ENCODE peak calls at places on chromosomes 6 and 20, in ten cellular contexts. H is right atrium auricular region; L is body of pancreas; A is CD4-positive, alpha-beta T cell; B is Panc1; W is esophagus squamous epithelium; O is BJ; U is GM23338; P is neural progenitor cell; Y is fibroblast of lung. N is an unnamed sample. For H3K27me3, the result is how much of the 10 kb centered on the place peaks cover.

GRCh38 chr6:153392156-153392555 is 261.1 kb upstream of the RGS17 start:
- DNase-seq in Y (no peak), P (peak), U (no peak), W (no peak), L (no peak), B (no peak), A (no peak), H (no peak), O (no peak), N (peak)

GRCh38 chr6:17583811-17584210 is 16.3 kb upstream of the FAM8A1 start:
- DNase-seq in A (no peak), P (no peak), W (no peak), L (peak), U (no peak), Y (peak), B (no peak), O (no peak), H (no peak), N (no peak)

GRCh38 chr6:17020889-17021538 is 80.8 kb upstream of the STMND1 start:
- DNase-seq in L (no peak), H (no peak), Y (no peak), W (no peak), U (no peak), A (no peak), P (no peak), O (no peak), B (no peak), N (no peak)

GRCh38 chr20:21677781-21678180 is 27.7 kb upstream of the PAX1 start:
- DNase-seq in O (no peak), Y (no peak), W (no peak), A (no peak), P (no peak), U (no peak), H (no peak), L (no peak), B (no peak), N (no peak)

GRCh38 chr6:3697609-3698008 is 53.9 kb downstream of the PXDC1 start:
- DNase-seq in O (peak), Y (peak), B (no peak), U (no peak), A (no peak), H (no peak), P (no peak), W (no peak), L (no peak), N (no peak)

GRCh38 chr6:47180633-47181032 is 129.1 kb downstream of the TNFRSF21 start:
- DNase-seq in P (no peak), L (no peak), A (no peak), W (no peak), U (no peak), H (no peak), B (no peak), Y (no peak), O (no peak), N (no peak)

GRCh38 chr6:43455034-43455747 is at the start of gene DLK2:
- DNase-seq in O (no peak), H (no peak), U (peak), P (peak), W (no peak), B (no peak), L (no peak), Y (no peak), A (no peak), N (no peak)

GRCh38 chr20:58981564-58982364 is 708 bp downstream of the NELFCD start:
- DNase-seq in P (no peak), B (no peak), Y (peak), W (no peak), O (no peak), H (no peak), L (no peak), A (no peak), U (peak), N (no peak)

GRCh38 chr6:28587011-28587745 is 61.5 kb downstream of the GPX5 start:
- DNase-seq in L (peak), H (no peak), A (peak), P (peak), O (no peak), W (no peak), B (no peak), U (peak), Y (peak), N (peak)

GRCh38 chr20:19890358-19891117 is 126.6 kb upstream of the NAA20 start:
- DNase-seq in O (no peak), Y (no peak), L (no peak), W (no peak), P (no peak), B (no peak), A (no peak), U (no peak), H (no peak), N (no peak)

GRCh38 chr20:58310291-58310782 is 822 bp downstream of the RAB22A start:
- DNase-seq in L (no peak), H (no peak), U (peak), B (peak), Y (peak), W (no peak), A (no peak), O (no peak), P (no peak), N (no peak)

GRCh38 chr6:159984268-159984786 is 15.4 kb downstream of the IGF2R start:
- DNase-seq in B (peak), W (no peak), O (no peak), Y (peak), U (no peak), P (no peak), L (no peak), H (no peak), A (no peak), N (no peak)

GRCh38 chr6:98039876-98040605 is 757.0 kb upstream of the MMS22L start:
- DNase-seq in A (no peak), P (peak), O (no peak), L (no peak), Y (peak), B (no peak), U (peak), H (no peak), W (no peak), N (no peak)

GRCh38 chr6:37554480-37554819 is 54.8 kb upstream of the CCDC167 start:
- DNase-seq in B (no peak), P (no peak), U (no peak), O (no peak), A (no peak), Y (no peak), H (no peak), L (no peak), W (no peak), N (peak)

GRCh38 chr6:119090256-119090655 is 11.8 kb upstream of the FAM184A start:
- DNase-seq in W (no peak), U (peak), Y (no peak), B (no peak), P (peak), A (no peak), O (no peak), L (no peak), H (no peak), N (no peak)

GRCh38 chr6:84410377-84410776 is 182.9 kb upstream of the CEP162 start:
- DNase-seq in B (no peak), O (no peak), A (no peak), H (no peak), L (no peak), U (no peak), P (no peak), W (no peak), Y (no peak), N (no peak)

GRCh38 chr20:52075400-52075799 is 116.2 kb downstream of the ZFP64 start:
- DNase-seq in B (no peak), W (no peak), O (no peak), A (no peak), U (no peak), H (no peak), P (no peak), Y (no peak), L (no peak), N (no peak)

GRCh38 chr6:22020299-22020998 is 276.4 kb downstream of the PRL start:
- DNase-seq in U (no peak), Y (no peak), P (no peak), A (no peak), H (no peak), B (no peak), L (no peak), O (no peak), W (no peak), N (no peak)

GRCh38 chr20:36128463-36129176 is 25.9 kb upstream of the EPB41L1 start:
- DNase-seq in W (no peak), H (no peak), P (no peak), A (no peak), B (peak), O (peak), L (no peak), U (no peak), Y (peak), N (peak)

GRCh38 chr6:13854716-13855250 is 40.4 kb upstream of the MCUR1 start:
- DNase-seq in U (no peak), W (no peak), P (no peak), A (no peak), B (no peak), Y (no peak), H (no peak), O (no peak), L (no peak), N (no peak)

GRCh38 chr6:105692630-105693212 is 289.8 kb upstream of the PREP start:
- DNase-seq in O (no peak), H (no peak), P (no peak), Y (no peak), W (no peak), A (no peak), U (no peak), L (no peak), B (no peak), N (no peak)

GRCh38 chr6:151209071-151209831 is 30.5 kb upstream of the AKAP12 start:
- DNase-seq in O (no peak), P (no peak), Y (no peak), H (no peak), L (no peak), W (no peak), A (no peak), B (no peak), U (no peak), N (peak)

GRCh38 chr6:8492536-8493125 is 57.3 kb upstream of the SLC35B3 start:
- DNase-seq in O (no peak), P (no peak), U (no peak), B (no peak), Y (no peak), L (no peak), A (no peak), H (no peak), W (no peak), N (no peak)

GRCh38 chr6:124436803-124437202 is 525.4 kb upstream of the RNF217 start:
- DNase-seq in A (no peak), U (no peak), L (no peak), B (no peak), Y (no peak), P (no peak), H (no peak), O (no peak), W (no peak), N (no peak)

GRCh38 chr6:109299695-109300564 is 82.3 kb downstream of the CD164 start:
- DNase-seq in A (no peak), L (peak), B (no peak), O (no peak), Y (no peak), H (no peak), P (no peak), U (no peak), W (no peak), N (no peak)

GRCh38 chr6:45253457-45253856 is 74.7 kb upstream of the RUNX2 start:
- DNase-seq in A (no peak), P (no peak), Y (no peak), U (no peak), O (no peak), L (no peak), W (no peak), H (no peak), B (no peak), N (no peak)

GRCh38 chr6:135535989-135536414 is 38.5 kb upstream of the AHI1 start:
- DNase-seq in B (no peak), P (peak), L (no peak), A (no peak), O (peak), H (no peak), Y (peak), U (peak), W (no peak), N (peak)

GRCh38 chr6:164085552-164086325 is 671.2 kb downstream of the QKI start:
- DNase-seq in H (peak), P (peak), B (no peak), U (peak), O (no peak), L (peak), W (no peak), A (no peak), Y (peak), N (no peak)

GRCh38 chr6:158269657-158270056 is 42.6 kb upstream of the TULP4 start:
- DNase-seq in Y (no peak), L (no peak), B (no peak), O (no peak), H (no peak), U (peak), P (no peak), W (no peak), A (no peak), N (no peak)
- H3K27me3 ChIP-seq in Y (under half), L (under half), B (under half), O (under half), H (under half), U (under half), P (under half), W (under half), A (under half), N (under half)

GRCh38 chr20:953742-954141 is 37.6 kb upstream of the ANGPT4 start:
- DNase-seq in O (no peak), W (no peak), U (peak), L (no peak), P (peak), H (no peak), Y (no peak), B (no peak), A (no peak), N (no peak)
- TF ChIP-seq CTCF in O (peak), W (peak), U (peak), L (no peak), P (peak), H (peak), Y (peak), B (peak), A (no peak), N (peak)

GRCh38 chr20:63176448-63177133 is 39.3 kb downstream of the YTHDF1 start:
- DNase-seq in O (no peak), U (peak), H (no peak), B (no peak), A (no peak), P (peak), Y (no peak), W (no peak), L (no peak), N (no peak)
- H3K27me3 ChIP-seq in O (half or more), U (half or more), H (under half), B (under half), A (half or more), P (half or more), Y (half or more), W (half or more), L (under half), N (half or more)

GRCh38 chr6:117456998-117457397 is 25.5 kb upstream of the DCBLD1 start:
- DNase-seq in A (no peak), O (no peak), H (no peak), W (no peak), Y (no peak), P (no peak), L (no peak), B (no peak), U (no peak), N (no peak)
- TF ChIP-seq CTCF in A (no peak), O (no peak), H (no peak), W (no peak), Y (no peak), P (no peak), L (no peak), B (no peak), U (no peak), N (no peak)

DNA sequence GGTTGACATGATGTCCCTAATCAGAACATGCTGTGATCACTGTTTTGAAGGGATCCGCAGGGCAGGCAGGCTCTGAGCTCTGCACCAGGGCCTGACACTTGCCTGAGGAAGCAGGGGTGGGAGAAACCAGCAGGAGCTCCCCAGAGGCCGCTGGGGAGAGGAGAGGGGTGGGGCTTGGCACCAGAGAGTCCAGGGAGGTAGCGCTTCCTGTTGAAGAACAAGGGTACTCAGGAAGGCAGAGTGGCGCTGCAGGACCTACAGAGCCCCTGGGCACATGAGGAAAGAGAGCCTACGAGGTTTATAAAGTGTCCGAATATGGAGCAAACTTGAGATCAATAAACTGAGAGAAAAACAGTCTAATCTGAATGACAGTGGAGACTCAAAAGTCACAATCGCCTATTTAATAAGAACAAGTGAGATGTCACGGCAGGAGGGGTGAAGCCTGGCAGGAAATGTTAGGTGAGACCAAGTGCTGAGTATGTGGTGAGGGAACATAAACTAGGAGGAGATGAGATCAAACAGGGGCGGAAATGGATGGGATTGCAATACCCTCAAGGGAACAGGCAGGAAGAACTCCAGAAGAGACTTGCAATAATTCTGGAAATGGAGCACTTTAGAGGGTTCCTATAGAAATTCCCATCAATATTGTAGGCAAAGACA is 5.8 kb upstream of the TBXT start:
- DNase-seq in L (peak), W (no peak), B (no peak), Y (no peak), P (peak), H (no peak), A (no peak), U (peak), O (no peak), N (no peak)
- H3K27me3 ChIP-seq in L (under half), W (under half), B (under half), Y (under half), P (half or more), H (under half), A (under half), U (half or more), O (under half), N (under half)

GRCh38 chr20:16173044-16173443 is 400.2 kb downstream of the KIF16B start:
- DNase-seq in B (no peak), Y (no peak), H (no peak), L (no peak), P (no peak), A (no peak), O (no peak), U (no peak), W (no peak), N (no peak)
- TF ChIP-seq CTCF in B (no peak), Y (no peak), H (no peak), L (no peak), P (no peak), A (no peak), O (no peak), U (no peak), W (no peak), N (no peak)

DNA sequence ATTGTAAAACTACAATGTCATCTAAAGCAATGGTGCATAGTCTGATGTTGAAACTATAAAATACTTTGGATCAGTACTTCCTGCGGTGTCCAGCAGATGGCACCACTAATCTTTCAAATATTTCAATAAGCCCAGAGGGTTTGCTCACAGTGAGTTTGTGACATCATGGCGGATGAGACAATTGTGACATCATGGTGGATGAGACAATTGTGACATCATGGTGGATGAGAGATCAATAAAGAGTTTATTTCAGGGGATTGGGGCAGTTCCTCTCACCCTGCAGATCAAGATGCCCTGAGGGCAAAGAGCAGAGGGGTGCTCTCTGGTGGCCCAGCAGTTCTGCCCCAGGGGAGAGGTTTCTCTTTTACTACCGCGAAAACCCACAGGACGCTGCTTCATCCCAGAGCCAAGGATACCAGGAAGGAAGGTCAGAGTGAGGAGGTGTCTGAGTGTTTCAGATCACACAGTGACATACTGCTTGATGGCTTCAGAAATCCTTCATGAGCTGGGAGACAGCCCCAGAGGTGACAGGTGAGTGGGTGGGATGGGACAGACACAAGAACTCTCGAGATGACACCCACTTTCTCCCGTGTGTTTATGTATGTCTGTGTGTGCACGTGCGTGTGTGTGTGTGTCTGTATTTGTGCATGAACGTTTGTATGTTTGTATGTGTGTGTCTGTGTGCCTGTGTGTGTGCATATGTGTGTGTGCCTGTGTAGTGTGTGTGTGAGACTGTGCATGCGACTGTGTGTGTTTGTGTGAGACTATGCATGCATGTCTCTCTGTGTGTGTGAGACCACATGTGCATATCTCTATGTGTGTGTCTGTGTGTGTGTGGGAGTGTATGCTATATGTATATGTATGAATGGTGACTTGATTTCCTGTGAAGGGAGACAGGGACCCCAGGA is 7.3 kb upstream of the ULBP2 start:
- DNase-seq in O (no peak), A (peak), W (no peak), P (peak), B (peak), Y (peak), U (peak), L (peak), H (peak), N (peak)
- H3K27me3 ChIP-seq in O (under half), A (half or more), W (under half), P (half or more), B (under half), Y (under half), U (half or more), L (under half), H (under half), N (under half)

DNA sequence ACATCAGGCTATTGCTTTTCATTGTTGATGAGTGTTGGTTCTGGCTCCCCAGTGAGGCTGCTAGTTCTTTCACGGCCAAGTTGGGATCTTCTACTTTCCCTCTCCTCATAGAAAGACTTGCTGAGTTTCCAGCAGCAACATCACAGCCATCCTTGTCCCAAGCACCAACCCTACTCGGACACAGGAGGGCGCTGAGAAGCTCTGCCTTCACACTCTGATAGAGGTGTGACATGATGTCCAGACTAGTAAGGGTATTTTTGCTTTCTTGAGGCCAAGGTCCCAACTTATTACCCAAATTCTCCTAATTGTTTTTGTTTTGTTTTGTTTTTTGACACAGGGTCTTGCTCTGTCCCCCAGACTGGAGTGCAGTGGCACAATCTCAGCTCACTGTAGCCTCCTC is 3.0 kb upstream of the GCM1 start:
- DNase-seq in Y (no peak), P (peak), L (no peak), O (no peak), B (no peak), W (no peak), U (peak), A (no peak), H (no peak), N (no peak)
- TF ChIP-seq CTCF in Y (peak), P (peak), L (no peak), O (peak), B (peak), W (no peak), U (peak), A (no peak), H (no peak), N (peak)

GRCh38 chr6:41639556-41640371 is 1.5 kb downstream of the MDFI start:
- DNase-seq in B (no peak), L (no peak), O (no peak), W (no peak), A (no peak), H (no peak), Y (no peak), U (peak), P (no peak), N (no peak)
- H3K27me3 ChIP-seq in B (under half), L (under half), O (half or more), W (under half), A (half or more), H (under half), Y (under half), U (half or more), P (half or more), N (under half)